ENCODE peak calls at places on chromosome 22, in nine cellular contexts. O is right atrium auricular region, S is colonic mucosa, Y is lower lobe of right lung, W is psoas muscle, E is HFFc6, P is osteocyte, D is nephron progenitor cell, F is upper lobe of right lung. K is an unnamed sample.

GRCh38 chr22:24097961-24098391 is 83.3 kb upstream of the SUSD2 start:
- DNase-seq in O (no peak), W (no peak), Y (no peak), S (no peak), D (no peak), E (no peak), F (peak), P (no peak), K (no peak)

GRCh38 chr22:19691721-19692341 is 22.5 kb upstream of the SEPTIN5 start:
- DNase-seq in E (peak), D (peak), S (no peak), P (no peak), Y (no peak), O (no peak), F (peak), W (no peak), K (no peak)

GRCh38 chr22:44266811-44267760 is 45.7 kb downstream of the SHISAL1 start:
- DNase-seq in S (no peak), O (no peak), P (no peak), D (no peak), F (no peak), Y (peak), W (peak), E (no peak), K (no peak)

GRCh38 chr22:24883426-24883825 is 63.1 kb downstream of the LHFPL7 start:
- DNase-seq in S (no peak), D (no peak), E (no peak), Y (peak), O (no peak), W (no peak), P (no peak), F (no peak), K (no peak)

GRCh38 chr22:19765477-19766234 is 5.1 kb downstream of the TBX1 start:
- DNase-seq in O (no peak), Y (no peak), S (no peak), D (no peak), W (no peak), E (no peak), F (no peak), P (no peak), K (no peak)

GRCh38 chr22:32880906-32881596 is 79.5 kb downstream of the TIMP3 start:
- DNase-seq in S (peak), Y (peak), D (peak), F (peak), O (peak), E (peak), W (peak), P (no peak), K (no peak)

GRCh38 chr22:35275580-35275979 is 18.3 kb downstream of the HMGXB4 start:
- DNase-seq in D (no peak), O (no peak), Y (no peak), E (peak), F (no peak), P (no peak), S (no peak), W (no peak), K (no peak)

GRCh38 chr22:47449508-47450270 is 687.2 kb downstream of the TBC1D22A start:
- DNase-seq in E (no peak), O (no peak), F (no peak), P (no peak), Y (no peak), S (no peak), D (no peak), W (no peak), K (no peak)

GRCh38 chr22:38953577-38954413 is 3.6 kb upstream of the APOBEC3A start:
- DNase-seq in Y (no peak), W (no peak), S (peak), P (no peak), E (no peak), D (no peak), F (no peak), O (no peak), K (peak)

GRCh38 chr22:36286096-36286957 is 33.4 kb downstream of the APOL1 start:
- DNase-seq in W (peak), Y (peak), E (peak), D (peak), F (peak), P (peak), O (peak), S (peak), K (peak)

GRCh38 chr22:48138427-48138826 is 1376.0 kb downstream of the TBC1D22A start:
- DNase-seq in S (no peak), E (no peak), D (no peak), O (no peak), P (no peak), W (no peak), Y (no peak), F (no peak), K (no peak)

GRCh38 chr22:37330200-37331033 is 48.1 kb downstream of the CYTH4 start:
- DNase-seq in P (no peak), E (peak), W (no peak), Y (no peak), D (peak), F (peak), O (no peak), S (peak), K (peak)

GRCh38 chr22:40592352-40593113 is 44.0 kb downstream of the MRTFA start:
- DNase-seq in E (no peak), S (peak), Y (no peak), W (no peak), D (no peak), O (no peak), F (no peak), P (no peak), K (peak)

GRCh38 chr22:24566899-24567511 is 11.2 kb downstream of the SNRPD3 start:
- DNase-seq in P (no peak), O (no peak), D (no peak), F (no peak), W (no peak), E (no peak), S (no peak), Y (no peak), K (no peak)

DNA sequence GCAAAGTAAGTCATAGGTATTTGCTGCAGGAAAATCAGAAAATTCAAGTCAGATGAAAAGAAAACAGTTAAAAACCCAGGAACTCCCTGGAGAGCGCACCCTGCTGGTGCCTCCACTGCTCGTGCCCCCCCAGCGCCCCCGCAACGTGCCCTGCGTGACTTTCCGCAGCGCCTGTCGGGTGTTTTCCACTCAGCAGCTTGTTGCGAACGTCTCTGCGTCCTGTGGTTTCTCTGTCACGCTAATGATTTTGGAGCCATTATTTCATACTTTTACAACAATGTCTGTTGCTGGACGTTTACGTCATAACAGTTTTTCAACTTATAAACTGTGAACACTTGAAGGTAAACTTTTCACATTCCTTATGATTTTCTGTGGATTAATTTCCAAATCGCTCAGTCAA is 5.0 kb downstream of the CRELD2 start:
- DNase-seq in F (no peak), E (no peak), S (no peak), D (no peak), W (no peak), O (no peak), P (no peak), Y (no peak), K (peak)
- TF ChIP-seq CTCF in F (no peak), E (peak), S (no peak), D (no peak), W (no peak), O (no peak), P (peak), Y (no peak), K (peak)

GRCh38 chr22:29883831-29884139 is 811 bp downstream of the MTMR3 start:
- DNase-seq in W (no peak), P (no peak), Y (no peak), E (no peak), S (no peak), D (no peak), O (no peak), F (no peak), K (no peak)

GRCh38 chr22:29885610-29886009 is 2.6 kb downstream of the MTMR3 start:
- DNase-seq in W (no peak), D (no peak), Y (no peak), O (no peak), F (no peak), E (no peak), P (no peak), S (no peak), K (no peak)

GRCh38 chr22:29882716-29883044 is 294 bp upstream of the MTMR3 start:
- DNase-seq in Y (no peak), W (no peak), D (no peak), F (no peak), P (no peak), S (no peak), O (no peak), E (no peak), K (no peak)

GRCh38 chr22:29886601-29887000 is 3.6 kb downstream of the MTMR3 start:
- DNase-seq in P (no peak), W (no peak), F (no peak), E (no peak), Y (no peak), D (no peak), O (no peak), S (no peak), K (no peak)

DNA sequence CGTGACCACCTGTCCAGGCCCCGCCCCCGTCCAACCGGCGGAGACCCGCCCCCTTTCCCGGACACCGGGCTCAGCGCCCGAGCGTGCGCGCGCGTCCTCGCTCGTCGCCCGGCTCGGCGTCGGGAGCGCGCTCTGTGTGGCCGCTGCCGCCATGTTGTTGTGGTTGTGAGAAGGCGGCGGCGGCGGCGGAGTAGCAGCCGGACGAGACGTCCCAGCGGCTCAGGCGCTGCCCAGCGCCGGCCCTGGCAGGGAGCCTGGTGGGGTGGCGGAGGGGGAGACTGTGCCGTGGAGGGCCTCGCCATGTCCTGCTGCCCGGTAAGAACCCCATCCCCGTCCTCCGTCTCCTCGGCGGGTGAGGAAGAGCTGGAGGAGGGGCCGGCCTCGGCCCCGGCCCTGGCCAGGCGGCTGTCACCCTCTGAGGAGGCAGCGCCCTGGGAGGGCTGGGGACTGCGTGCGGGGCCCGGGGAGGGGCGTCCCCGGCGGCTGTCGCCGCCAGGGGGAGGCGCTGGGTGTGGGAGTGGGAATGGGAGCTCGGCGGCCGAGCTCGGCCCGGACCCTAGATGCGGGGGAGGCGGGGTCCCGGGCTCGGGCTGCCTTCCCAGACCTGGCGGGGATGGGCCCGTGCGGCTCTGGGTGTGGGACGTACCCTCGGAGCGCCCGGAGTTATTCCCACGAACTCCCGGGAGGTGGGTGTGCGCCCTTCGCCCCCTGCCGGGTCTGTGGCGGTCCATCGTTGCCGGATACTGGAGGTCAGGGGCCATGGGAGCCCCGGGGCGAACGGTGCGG is at the start of gene MTMR3:
- DNase-seq in W (peak), O (peak), S (peak), D (peak), P (peak), E (peak), Y (peak), F (peak), K (peak)
- TF ChIP-seq CTCF in W (peak), O (peak), S (peak), D (peak), P (peak), E (peak), Y (peak), F (peak), K (peak)

GRCh38 chr22:45548991-45549736 is 46.5 kb downstream of the FBLN1 start:
- DNase-seq in E (peak), W (peak), Y (no peak), F (no peak), P (no peak), O (peak), S (peak), D (no peak), K (no peak)
- TF ChIP-seq CTCF in E (peak), W (peak), Y (peak), F (peak), P (peak), O (no peak), S (no peak), D (no peak), K (no peak)

DNA sequence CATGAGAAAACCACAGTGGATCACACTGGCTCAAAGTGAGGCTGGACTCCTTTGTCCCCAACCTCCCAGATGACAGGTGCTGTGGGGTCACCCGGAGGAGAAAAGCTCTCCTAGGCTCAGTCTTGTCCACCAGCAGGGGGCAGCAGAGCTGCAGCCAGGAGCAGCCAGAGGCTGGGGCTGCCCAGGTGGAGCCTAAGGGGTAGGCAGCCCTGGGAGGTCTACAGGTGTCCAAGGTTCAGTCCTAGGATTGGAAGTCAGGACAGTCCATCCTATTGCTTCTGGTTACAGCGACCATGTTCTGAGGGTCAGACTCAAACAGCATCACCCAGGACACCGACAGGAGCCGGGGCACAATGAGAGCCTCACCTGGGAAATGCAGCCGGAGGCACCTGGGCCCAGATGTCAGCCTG is 77.6 kb upstream of the IGLL5 start:
- DNase-seq in D (peak), W (peak), P (peak), S (no peak), Y (peak), F (peak), E (no peak), O (no peak), K (peak)
- TF ChIP-seq CTCF in D (peak), W (peak), P (peak), S (peak), Y (peak), F (peak), E (no peak), O (no peak), K (peak)

GRCh38 chr22:26797910-26798309 is 140.5 kb downstream of the MIAT start:
- DNase-seq in O (no peak), E (no peak), D (no peak), S (no peak), F (no peak), Y (no peak), W (no peak), P (no peak), K (no peak)
- TF ChIP-seq CTCF in O (no peak), E (peak), D (no peak), S (no peak), F (no peak), Y (no peak), W (no peak), P (peak), K (no peak)

DNA sequence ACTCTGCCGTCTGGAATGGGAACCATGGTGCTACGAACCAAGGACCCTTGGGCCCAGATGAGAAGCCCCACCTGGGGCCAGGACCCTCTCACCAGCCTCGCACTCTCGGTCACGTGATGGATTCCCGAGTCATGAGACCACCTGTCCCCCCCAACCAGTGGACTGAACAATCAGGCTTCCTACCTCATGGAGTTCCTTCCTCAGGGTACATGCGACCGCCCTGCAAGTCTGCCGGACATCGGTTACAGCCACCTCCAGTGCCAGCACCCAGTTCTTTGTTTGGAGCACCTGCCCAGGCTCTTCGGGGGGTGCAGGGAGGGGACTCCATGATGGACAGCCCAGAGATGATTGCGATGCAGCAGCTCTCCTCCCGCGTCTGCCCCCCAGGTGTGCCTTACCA is 20.8 kb upstream of the SLC25A18 start:
- DNase-seq in F (no peak), E (no peak), S (no peak), P (no peak), W (no peak), O (no peak), D (no peak), Y (no peak), K (no peak)
- TF ChIP-seq CTCF in F (no peak), E (no peak), S (no peak), P (no peak), W (no peak), O (no peak), D (no peak), Y (no peak), K (no peak)

GRCh38 chr22:29607426-29607825 is 4.0 kb downstream of the NF2 start:
- DNase-seq in W (no peak), D (no peak), Y (no peak), F (no peak), P (no peak), E (no peak), S (no peak), O (no peak), K (no peak)

GRCh38 chr22:29605236-29605850 is 1.9 kb downstream of the NF2 start:
- DNase-seq in P (no peak), S (no peak), Y (no peak), O (no peak), D (no peak), F (no peak), W (no peak), E (no peak), K (no peak)

GRCh38 chr22:29606320-29606719 is 2.9 kb downstream of the NF2 start:
- DNase-seq in W (no peak), O (no peak), E (no peak), S (no peak), P (no peak), D (no peak), Y (no peak), F (no peak), K (no peak)

GRCh38 chr22:29610780-29611179 is 7.3 kb downstream of the NF2 start:
- DNase-seq in W (no peak), F (no peak), P (no peak), E (no peak), D (no peak), Y (no peak), O (no peak), S (no peak), K (no peak)

DNA sequence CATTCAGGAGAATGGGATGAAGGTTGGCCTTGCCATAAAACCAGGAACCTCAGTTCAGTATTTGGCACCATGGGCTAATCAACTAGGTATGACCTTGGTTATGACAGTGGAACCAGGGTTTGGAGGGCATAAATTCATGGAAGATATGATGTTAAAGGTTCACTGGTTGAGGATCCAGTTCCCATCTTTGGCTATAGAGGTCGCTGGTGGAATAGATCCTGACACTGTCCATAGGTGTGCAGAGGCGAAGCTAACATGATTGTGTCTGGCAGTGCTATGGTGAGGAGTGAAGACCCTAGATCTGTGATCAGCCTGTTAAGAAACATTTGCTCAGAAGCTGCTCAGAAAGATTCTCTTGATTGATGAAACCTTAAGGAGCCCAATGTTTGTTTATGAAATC is 5.7 kb downstream of the NF2 start:
- DNase-seq in S (no peak), D (no peak), W (no peak), E (no peak), F (no peak), Y (no peak), P (no peak), O (no peak), K (no peak)
- TF ChIP-seq CTCF in S (no peak), D (peak), W (no peak), E (peak), F (peak), Y (no peak), P (peak), O (no peak), K (no peak)

GRCh38 chr22:31556627-31557203 is 60.4 kb downstream of the SFI1 start:
- DNase-seq in D (no peak), O (no peak), E (peak), F (no peak), W (no peak), S (no peak), P (no peak), Y (no peak), K (no peak)

GRCh38 chr22:31566484-31566883 is 70.1 kb downstream of the SFI1 start:
- DNase-seq in P (no peak), E (no peak), W (no peak), S (no peak), O (no peak), F (no peak), Y (no peak), D (no peak), K (no peak)

GRCh38 chr22:31561970-31562369 is 65.6 kb downstream of the SFI1 start:
- DNase-seq in O (no peak), P (no peak), Y (no peak), W (no peak), D (no peak), S (no peak), F (no peak), E (no peak), K (no peak)

GRCh38 chr22:31567196-31567595 is 70.9 kb downstream of the SFI1 start:
- DNase-seq in D (no peak), W (no peak), S (no peak), E (no peak), P (no peak), F (no peak), O (no peak), Y (no peak), K (no peak)

DNA sequence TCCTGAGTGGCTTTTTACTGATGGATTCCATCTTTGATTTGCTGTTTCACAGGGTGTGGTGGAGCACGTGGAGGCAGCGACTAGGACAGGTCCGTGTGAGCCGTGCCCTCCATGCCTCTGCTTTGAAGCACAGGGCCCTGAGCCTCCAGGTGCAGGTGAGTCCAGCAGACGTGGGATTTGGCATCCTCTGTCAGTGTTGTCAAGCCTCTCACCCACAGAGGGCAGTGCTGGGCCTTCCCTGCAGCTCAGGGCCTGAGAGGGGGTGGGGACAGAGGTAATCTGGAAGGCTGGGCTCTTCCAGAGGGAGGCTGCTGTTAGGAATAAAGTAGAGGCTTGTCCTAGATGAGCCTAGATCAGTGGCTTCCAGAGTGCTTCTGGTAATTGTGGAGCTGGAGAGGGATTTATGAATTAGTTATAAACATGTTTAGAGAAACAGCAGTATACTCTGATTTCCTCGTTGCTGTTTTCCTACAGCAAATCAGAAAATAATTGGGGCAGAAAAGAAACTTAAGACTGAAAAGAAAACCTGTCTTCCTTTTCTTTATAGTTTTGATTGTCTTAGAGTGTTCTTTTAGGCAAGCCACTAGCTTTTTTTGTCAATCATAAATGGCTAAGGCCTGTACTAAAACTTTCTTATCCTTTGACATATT is 65.0 kb downstream of the SFI1 start:
- DNase-seq in D (peak), W (peak), E (peak), O (peak), Y (peak), S (peak), P (peak), F (peak), K (peak)
- TF ChIP-seq CTCF in D (peak), W (peak), E (peak), O (peak), Y (peak), S (peak), P (peak), F (peak), K (peak)

K was measured in GM13976.